ENCODE peak calls at places on chromosomes 2 and 18, in ten cellular contexts. P, M, U, J, X, W, L, V, S and N are unnamed samples.
A peak's percentile ranks its signal among the peaks of the same experiment; 100 is the strongest.

GRCh38 chr2:189146553-189146952 is 33.0 kb downstream of the COL5A2 start:
- DNase-seq in P (no peak), M (no peak), U (no peak), J (no peak), X (no peak), W (no peak), L (no peak), V (no peak), S (no peak), N (no peak)

GRCh38 chr2:191446910-191447309 is 201.7 kb downstream of the MYO1B start:
- DNase-seq in P (no peak), M (no peak), U (no peak), J (no peak), X (no peak), W (no peak), L (no peak), V (no peak), S (no peak), N (no peak)

GRCh38 chr2:202337706-202338346 is 38.3 kb upstream of the BMPR2 start:
- DNase-seq in P (no peak), M (no peak), U (no peak), J (no peak), X (no peak), W (no peak), L (no peak), V (no peak), S (no peak), N (no peak)

GRCh38 chr2:10355471-10356458 is 53.1 kb downstream of the HPCAL1 start:
- DNase-seq in P (no peak), M (peak; percentile 91), U (no peak), J (no peak), X (peak; percentile 82), W (no peak), L (no peak), V (no peak), S (peak; percentile 6), N (no peak)

GRCh38 chr2:44237221-44237620 is 38.1 kb upstream of the SLC3A1 start:
- DNase-seq in P (no peak), M (no peak), U (no peak), J (no peak), X (no peak), W (no peak), L (no peak), V (no peak), S (no peak), N (no peak)

GRCh38 chr2:233643128-233643527 is 6.9 kb downstream of the UGT1A10 start:
- DNase-seq in P (no peak), M (no peak), U (no peak), J (no peak), X (peak; percentile 51), W (no peak), L (peak; percentile 57), V (no peak), S (no peak), N (peak; percentile 2)

GRCh38 chr18:3912705-3913104 is 462.7 kb downstream of the TGIF1 start:
- DNase-seq in P (no peak), M (no peak), U (no peak), J (no peak), X (no peak), W (no peak), L (no peak), V (no peak), S (no peak), N (no peak)

GRCh38 chr2:147538848-147539247 is 306.0 kb upstream of the ACVR2A start:
- DNase-seq in P (no peak), M (no peak), U (no peak), J (no peak), X (no peak), W (no peak), L (no peak), V (no peak), S (no peak), N (no peak)

GRCh38 chr2:217996345-217996744 is 6.5 kb downstream of the TNS1 start:
- DNase-seq in P (peak; percentile 87), M (no peak), U (no peak), J (no peak), X (peak; percentile 35), W (no peak), L (no peak), V (no peak), S (no peak), N (no peak)